ENCODE peak calls at places on chromosomes 4 and X, in eight cellular contexts. B, Z, Q, E, L, V, J and F are unnamed samples.
A peak's percentile ranks its signal among the peaks of the same experiment; 100 is the strongest.

GRCh38 chr4:165208741-165209388 is 1.5 kb downstream of the KLHL2 start:
- DNase-seq in L (no peak), V (no peak), J (no peak), B (no peak), Z (no peak), Q (no peak), E (no peak), F (no peak)

GRCh38 chr4:89469930-89470375 is 162.4 kb upstream of the GPRIN3 start:
- DNase-seq in Z (no peak), J (no peak), Q (peak; percentile 97), L (no peak), E (no peak), V (peak; percentile 50), B (no peak), F (no peak)

GRCh38 chr4:87257523-87257922 is 37.1 kb upstream of the KLHL8 start:
- DNase-seq in L (no peak), E (no peak), Q (no peak), Z (no peak), B (no peak), V (no peak), J (no peak), F (no peak)

GRCh38 chrX:12032082-12032481 is 106.2 kb upstream of the FRMPD4 start:
- DNase-seq in E (no peak), L (no peak), B (no peak), Z (no peak), J (no peak), V (no peak), Q (no peak), F (no peak)

GRCh38 chrX:140507982-140508305 is 3.1 kb upstream of the SOX3 start:
- DNase-seq in B (no peak), Q (no peak), L (no peak), E (no peak), J (no peak), Z (no peak), V (no peak), F (no peak)

GRCh38 chr4:7189475-7190277 is 2.7 kb upstream of the SORCS2 start:
- DNase-seq in J (no peak), Z (peak; percentile 48), E (no peak), B (no peak), L (no peak), Q (no peak), V (no peak), F (peak; percentile 4)

GRCh38 chr4:89358935-89359364 is 51.4 kb upstream of the GPRIN3 start:
- DNase-seq in L (no peak), B (no peak), J (no peak), V (no peak), Z (no peak), Q (no peak), E (no peak), F (no peak)

GRCh38 chr4:7842384-7843279 is 97.0 kb downstream of the AFAP1 start:
- DNase-seq in Z (no peak), L (no peak), Q (peak; percentile 99), V (no peak), E (peak; percentile 78), B (peak; percentile 33), J (peak; percentile 31), F (no peak)

GRCh38 chr4:144562019-144562740 is 83.8 kb upstream of the HHIP start:
- DNase-seq in Q (no peak), E (no peak), V (no peak), B (no peak), Z (no peak), J (no peak), L (peak; percentile 25), F (no peak)

GRCh38 chr4:113783289-113783688 is 21.8 kb upstream of the CAMK2D start:
- DNase-seq in Z (no peak), L (no peak), J (no peak), Q (no peak), E (no peak), V (no peak), B (no peak), F (no peak)

GRCh38 chr4:125734504-125734903 is 419.7 kb downstream of the FAT4 start:
- DNase-seq in V (no peak), L (no peak), J (no peak), Q (no peak), B (no peak), Z (no peak), E (no peak), F (no peak)

GRCh38 chr4:130054895-130055294 is 958.9 kb downstream of the C4orf33 start:
- DNase-seq in L (no peak), Q (no peak), J (no peak), E (no peak), Z (no peak), V (no peak), B (no peak), F (no peak)

GRCh38 chrX:23959781-23960180 is 52.0 kb downstream of the CXorf58 start:
- DNase-seq in E (no peak), B (no peak), Z (no peak), J (no peak), V (no peak), Q (no peak), L (no peak), F (no peak)

GRCh38 chrX:150599226-150599625 is 30.8 kb downstream of the MTM1 start:
- DNase-seq in B (no peak), J (no peak), Z (no peak), L (no peak), V (no peak), Q (no peak), E (no peak), F (no peak)

GRCh38 chr4:41257257-41257900 is 651 bp downstream of the UCHL1 start:
- DNase-seq in Z (no peak), V (peak; percentile 91), Q (peak; percentile 55), B (peak; percentile 64), E (peak; percentile 55), L (peak; percentile 46), J (peak; percentile 14), F (peak; percentile 81)

GRCh38 chrX:73877687-73878086 is 314.7 kb downstream of the CHIC1 start:
- DNase-seq in L (no peak), B (no peak), Q (no peak), J (no peak), V (no peak), Z (no peak), E (no peak), F (no peak)

GRCh38 chr4:69800599-69800998 is 40.2 kb upstream of the SULT1B1 start:
- DNase-seq in J (no peak), V (no peak), E (no peak), B (no peak), L (no peak), Q (no peak), Z (no peak), F (no peak)

GRCh38 chrX:18410038-18410437 is 15.4 kb upstream of the CDKL5 start:
- DNase-seq in Z (no peak), L (peak; percentile 28), E (peak; percentile 41), Q (peak; percentile 68), B (no peak), J (no peak), V (no peak), F (peak; percentile 28)

GRCh38 chrX:130393451-130394074 is 8.1 kb upstream of the GPR119 start:
- DNase-seq in J (no peak), V (peak; percentile 29), B (peak; percentile 16), E (peak; percentile 46), L (peak; percentile 62), Z (peak; percentile 52), Q (peak; percentile 50), F (peak; percentile 47)

GRCh38 chr4:2651998-2652397 is 104.1 kb downstream of the TNIP2 start:
- DNase-seq in J (no peak), L (no peak), B (no peak), Z (no peak), E (no peak), Q (no peak), V (no peak), F (no peak)

GRCh38 chr4:1855334-1856070 is 454 bp downstream of the LETM1 start:
- DNase-seq in J (no peak), V (peak; percentile 16), L (peak; percentile 34), Q (no peak), B (peak; percentile 37), Z (no peak), E (peak; percentile 48), F (no peak)

GRCh38 chr4:77801260-77801608 is 17.9 kb downstream of the CNOT6L start:
- DNase-seq in Q (no peak), B (no peak), E (no peak), L (no peak), J (no peak), Z (no peak), V (no peak), F (no peak)
- H3K4me3 ChIP-seq in Q (no peak overlapping the region), B (no peak overlapping the region), E (no peak overlapping the region), L (no peak overlapping the region), J (no peak overlapping the region), Z (no peak overlapping the region), V (no peak overlapping the region), F (no peak overlapping the region)

DNA sequence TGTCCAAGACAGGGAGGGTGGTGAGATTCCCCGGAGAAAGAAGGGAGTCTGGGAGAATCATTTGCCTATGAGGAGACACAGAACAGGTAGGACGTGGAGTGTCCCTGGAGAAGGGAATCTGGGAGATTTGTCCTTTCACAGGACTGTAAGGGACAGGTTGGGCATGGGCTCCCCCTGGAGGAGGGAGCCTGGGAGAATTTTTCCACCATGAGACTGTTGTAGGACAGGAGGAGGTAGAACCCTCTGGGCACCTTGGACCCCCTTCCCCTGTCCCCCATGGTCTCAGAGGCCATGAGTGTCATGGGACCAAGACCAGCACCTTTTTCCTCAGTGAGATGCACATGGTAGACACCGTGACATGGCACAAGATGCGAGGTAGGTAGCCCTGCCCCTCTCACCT is 2.8 kb downstream of the PORCN start:
- DNase-seq in Z (no peak), E (no peak), Q (no peak), J (no peak), V (no peak), B (no peak), L (peak; percentile 31), F (no peak)
- TF ChIP-seq CTCF in Z (no peak), E (no peak), Q (peak; percentile 39), J (no peak), V (peak; percentile 18), B (peak; percentile 18), L (no peak), F (peak; percentile 57)

GRCh38 chr4:53913098-53913497 is 151.3 kb downstream of the CHIC2 start:
- DNase-seq in J (no peak), Q (no peak), E (no peak), Z (no peak), L (no peak), B (no peak), V (no peak), F (no peak)
- H3K4me1 ChIP-seq in J (peaks cover 11% of the 10 kb centered on the region), Q (peaks cover 19% of the 10 kb centered on the region), E (no peaks in the 10 kb centered on the region), Z (peaks cover 5% of the 10 kb centered on the region), L (peaks cover 12% of the 10 kb centered on the region), B (no peaks in the 10 kb centered on the region), V (no peaks in the 10 kb centered on the region), F (peaks cover 3% of the 10 kb centered on the region)

DNA sequence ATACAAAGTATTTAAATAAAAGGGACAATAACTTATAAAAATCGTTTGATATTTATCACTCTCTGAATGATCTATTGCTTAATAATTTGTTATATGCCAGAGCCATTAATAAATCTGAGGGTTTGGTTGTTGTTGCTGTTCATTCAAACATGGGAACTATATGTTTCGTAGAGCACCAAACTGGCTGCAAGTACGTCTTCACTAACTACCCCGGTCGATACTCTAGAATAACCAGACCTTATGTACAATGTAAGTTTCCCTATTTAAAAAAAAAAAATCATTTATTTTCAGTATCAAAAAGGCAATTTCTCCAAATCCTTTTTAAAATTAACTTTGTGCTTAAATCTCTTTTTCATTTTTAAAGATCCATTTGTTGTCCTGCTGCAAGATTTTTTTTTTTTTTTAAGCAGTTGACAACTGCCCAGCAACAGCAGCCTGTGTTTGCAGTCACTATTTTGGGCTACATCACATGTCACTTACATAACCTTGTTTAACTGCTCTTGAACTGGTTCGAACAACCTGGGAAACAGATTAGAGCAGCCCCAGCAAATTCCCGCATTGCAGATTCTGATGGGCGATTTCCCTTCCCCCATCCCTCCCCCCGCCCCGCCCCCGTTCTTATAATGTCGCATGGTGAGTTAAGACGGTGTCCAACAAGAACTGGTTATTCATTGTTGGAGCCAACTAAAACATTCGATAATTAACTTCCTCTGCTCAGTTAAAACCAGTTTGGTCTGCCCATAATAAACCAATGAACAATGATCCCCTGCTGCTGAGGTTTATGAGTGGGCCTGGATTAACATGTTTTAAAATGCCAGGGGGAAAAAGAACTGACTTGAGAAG is 238.9 kb downstream of the NR3C2 start:
- DNase-seq in V (no peak), B (no peak), Q (no peak), J (no peak), L (peak; percentile 74), Z (no peak), E (no peak), F (no peak)
- H3K4me3 ChIP-seq in V (no peak overlapping the region), B (no peak overlapping the region), Q (no peak overlapping the region), J (peak overlapping the region; percentile 53), L (no peak overlapping the region), Z (no peak overlapping the region), E (no peak overlapping the region), F (no peak overlapping the region)